ENCODE peak calls at places on chromosomes 1 and 21, in seven cellular contexts. M, W, P, U, C, X and K are unnamed samples.

GRCh38 chr1:159804924-159805323 is 2.8 kb downstream of the FCRL6 start:
- DNase-seq in M (no peak), W (no peak), P (peak), U (no peak), C (no peak), X (no peak), K (no peak)

GRCh38 chr21:17386498-17386897 is 126.3 kb upstream of the CXADR start:
- DNase-seq in M (no peak), W (no peak), P (no peak), U (no peak), C (no peak), X (no peak), K (peak)

GRCh38 chr1:3543076-3544049 is 67.9 kb downstream of the MEGF6 start:
- DNase-seq in M (no peak), W (no peak), P (peak), U (no peak), C (no peak), X (peak), K (peak)

GRCh38 chr1:121417289-121417955 is 232.6 kb downstream of the SRGAP2C start:
- DNase-seq in M (no peak), W (no peak), P (peak), U (no peak), C (no peak), X (no peak), K (no peak)

GRCh38 chr1:43358121-43358745 is 548 bp upstream of the CDC20 start:
- DNase-seq in M (no peak), W (peak), P (peak), U (peak), C (peak), X (peak), K (peak)

GRCh38 chr21:45617021-45617930 is 26.2 kb upstream of the PCBP3 start:
- DNase-seq in M (no peak), W (no peak), P (no peak), U (no peak), C (no peak), X (no peak), K (peak)

GRCh38 chr1:180269848-180270766 is 40.0 kb downstream of the LHX4 start:
- DNase-seq in M (peak), W (peak), P (peak), U (no peak), C (no peak), X (no peak), K (peak)

GRCh38 chr1:26994020-26994745 is 691 bp downstream of the TRNP1 start:
- DNase-seq in M (no peak), W (peak), P (no peak), U (peak), C (no peak), X (no peak), K (peak)

GRCh38 chr1:154772611-154773515 is 97.2 kb downstream of the KCNN3 start:
- DNase-seq in M (no peak), W (no peak), P (no peak), U (no peak), C (peak), X (no peak), K (peak)

GRCh38 chr21:16492356-16492755 is 762.6 kb downstream of the USP25 start:
- DNase-seq in M (no peak), W (no peak), P (no peak), U (no peak), C (no peak), X (no peak), K (no peak)

GRCh38 chr1:172289448-172289847 is 131.0 kb upstream of the C1orf105 start:
- DNase-seq in M (no peak), W (no peak), P (no peak), U (no peak), C (no peak), X (no peak), K (no peak)

GRCh38 chr1:97488505-97488904 is 432.3 kb downstream of the DPYD start:
- DNase-seq in M (no peak), W (no peak), P (no peak), U (no peak), C (no peak), X (no peak), K (no peak)

GRCh38 chr1:42913426-42914091 is 45.1 kb downstream of the SLC2A1 start:
- DNase-seq in M (peak), W (peak), P (peak), U (peak), C (peak), X (peak), K (peak)

GRCh38 chr1:14915356-14916054 is 238.0 kb upstream of the TMEM51 start:
- DNase-seq in M (peak), W (peak), P (peak), U (peak), C (peak), X (peak), K (peak)

GRCh38 chr1:52925571-52926005 is 1.5 kb upstream of the SCP2 start:
- DNase-seq in M (peak), W (no peak), P (no peak), U (no peak), C (no peak), X (no peak), K (no peak)

GRCh38 chr1:227734858-227735780 is at the start of the genes JMJD4 and SNAP47:
- DNase-seq in M (peak), W (peak), P (peak), U (peak), C (peak), X (peak), K (peak)

GRCh38 chr1:91730781-91731732 is 154.9 kb downstream of the TGFBR3 start:
- DNase-seq in M (no peak), W (peak), P (peak), U (peak), C (peak), X (no peak), K (peak)
- TF ChIP-seq EZH2 in M (no peak), W (no peak), P (no peak), U (no peak), C (no peak), X (no peak), K (no peak)

GRCh38 chr1:37307907-37308570 is 166.3 kb upstream of the ZC3H12A start:
- DNase-seq in M (no peak), W (no peak), P (no peak), U (peak), C (no peak), X (no peak), K (no peak)
- TF ChIP-seq EZH2 in M (no peak), W (no peak), P (no peak), U (no peak), C (no peak), X (no peak), K (no peak)

GRCh38 chr1:57422271-57423134 is 1.4 kb downstream of the DAB1 start:
- DNase-seq in M (no peak), W (peak), P (no peak), U (no peak), C (peak), X (no peak), K (peak)

GRCh38 chr1:57423135-57424131 is at the start of gene DAB1:
- DNase-seq in M (no peak), W (peak), P (no peak), U (no peak), C (peak), X (no peak), K (peak)

GRCh38 chr1:57421366-57421765 is 2.5 kb downstream of the DAB1 start:
- DNase-seq in M (no peak), W (no peak), P (no peak), U (no peak), C (peak), X (no peak), K (peak)

DNA sequence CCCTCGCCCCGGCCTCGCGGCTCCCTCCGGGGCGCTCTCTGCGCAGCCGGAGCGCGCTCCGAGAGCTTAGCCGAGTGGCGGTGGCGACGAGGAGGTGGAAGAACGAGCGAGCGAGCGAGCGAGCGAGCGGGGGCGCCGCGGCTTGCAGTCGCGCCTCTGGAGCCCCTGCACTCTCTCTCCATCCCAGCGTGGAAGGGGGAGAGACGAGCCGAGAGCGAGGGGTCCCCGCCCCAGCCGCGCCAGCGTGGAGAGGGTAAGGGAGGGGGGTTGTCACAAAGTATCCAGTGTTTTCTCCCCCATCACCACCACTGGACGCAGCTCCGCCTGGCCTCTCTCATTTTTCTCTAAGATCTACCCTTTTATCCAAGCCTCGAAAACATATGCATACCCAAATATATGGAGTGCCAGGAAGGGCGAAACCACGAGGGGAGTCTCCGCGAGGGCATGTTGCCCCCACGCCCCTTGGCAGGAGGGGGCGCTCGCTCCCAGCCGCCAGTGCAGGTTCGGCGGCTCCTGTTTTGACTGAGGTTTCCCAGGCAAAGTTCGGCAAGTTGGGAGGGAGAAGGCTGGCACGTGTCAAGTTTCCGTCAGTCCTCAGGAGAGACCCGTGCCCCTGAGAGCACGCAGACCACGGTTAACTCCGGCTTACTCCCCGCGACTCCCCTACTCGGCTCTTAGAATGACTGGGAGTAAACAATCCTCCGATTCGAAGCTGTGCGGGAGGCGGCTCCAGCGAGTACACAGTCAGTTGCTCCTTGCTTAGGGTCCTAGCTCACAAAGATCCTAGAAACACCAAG is 569 bp upstream of the DAB1 start:
- DNase-seq in M (peak), W (peak), P (no peak), U (no peak), C (peak), X (no peak), K (peak)
- TF ChIP-seq EZH2 in M (peak), W (no peak), P (no peak), U (no peak), C (no peak), X (no peak), K (no peak)

GRCh38 chr1:156624814-156625435 is 5.7 kb downstream of the HAPLN2 start:
- DNase-seq in M (no peak), W (no peak), P (no peak), U (peak), C (no peak), X (no peak), K (peak)
- TF ChIP-seq EZH2 in M (no peak), W (peak), P (peak), U (no peak), C (no peak), X (peak), K (peak)

DNA sequence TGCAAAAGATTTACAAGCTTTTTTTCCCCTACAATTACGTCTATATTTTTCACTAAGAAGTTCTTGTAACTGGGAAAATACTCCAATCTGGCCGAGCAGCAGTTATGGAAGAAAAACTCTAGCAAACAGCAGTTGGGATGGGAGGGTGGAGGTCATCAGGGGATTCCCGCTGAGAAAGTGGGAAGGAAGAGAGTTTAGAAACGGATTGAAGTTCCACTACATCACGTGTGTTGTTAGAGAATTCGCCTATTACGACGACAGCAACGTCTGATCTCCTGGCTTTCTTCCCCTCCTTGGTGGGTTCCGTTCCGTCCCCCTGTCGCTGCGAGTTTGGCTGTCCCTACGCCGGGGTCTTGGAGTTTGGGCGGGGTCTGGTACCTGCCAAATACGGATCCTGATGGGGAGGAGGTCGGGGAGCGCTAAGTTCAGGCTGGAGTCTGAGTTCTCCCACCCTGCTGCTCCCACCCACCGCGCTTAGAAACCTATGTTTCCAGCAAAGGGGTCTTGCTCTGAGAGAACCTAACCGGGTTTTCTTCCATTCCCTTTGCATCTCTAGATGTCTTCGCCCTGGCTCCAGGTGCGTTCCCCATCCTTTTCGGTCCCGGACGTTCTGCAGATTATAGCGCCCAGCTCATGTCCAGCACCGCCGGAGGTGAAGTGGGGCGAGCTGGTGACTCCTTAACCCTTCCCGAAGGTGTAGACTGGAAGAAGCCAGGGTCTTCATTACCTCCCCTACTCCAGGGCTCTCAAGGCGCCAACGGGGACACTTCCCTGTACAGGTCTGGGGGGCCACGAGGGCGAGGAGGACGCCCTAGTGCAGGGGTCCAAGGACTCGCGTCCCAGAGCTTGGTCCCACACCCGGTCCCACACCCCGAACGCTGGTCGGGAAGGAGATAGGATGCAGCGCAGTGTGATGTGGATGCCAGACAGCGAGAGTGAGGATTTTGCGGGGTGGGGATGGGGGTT is 688 bp upstream of the KCNK2 start:
- DNase-seq in M (no peak), W (peak), P (no peak), U (no peak), C (no peak), X (no peak), K (peak)
- TF ChIP-seq EZH2 in M (peak), W (peak), P (no peak), U (no peak), C (peak), X (peak), K (peak)

DNA sequence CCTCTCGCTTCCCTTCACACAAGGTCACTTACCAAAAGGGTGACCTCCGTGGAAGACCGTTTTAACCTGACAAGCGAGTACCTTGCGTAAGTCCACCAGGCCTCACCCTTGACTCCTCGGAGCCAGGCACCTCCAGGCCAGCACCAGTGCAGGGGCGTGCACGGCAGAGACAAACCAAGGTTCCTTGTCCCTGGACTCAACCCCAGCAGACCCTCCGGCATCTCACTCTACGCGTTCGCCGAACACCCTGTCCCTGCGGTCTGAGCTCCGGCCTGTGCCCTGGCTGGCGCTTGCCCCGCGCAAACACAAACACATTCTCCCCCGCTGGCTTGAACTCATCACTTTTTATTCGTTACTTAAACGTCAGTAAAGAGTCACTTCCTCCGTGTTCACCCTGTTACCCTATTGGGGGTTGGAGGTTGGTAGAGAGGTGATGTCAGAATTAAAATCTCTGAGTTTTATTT is 4.6 kb downstream of the TBX15 start:
- DNase-seq in M (no peak), W (no peak), P (no peak), U (no peak), C (no peak), X (no peak), K (no peak)
- TF ChIP-seq EZH2 in M (no peak), W (no peak), P (no peak), U (no peak), C (no peak), X (no peak), K (peak)